ENCODE peak calls at places on chromosomes 3 and 15, in ten cellular contexts. F, D, I, U, X, L, T, R, C and B are unnamed samples.

GRCh38 chr15:41961014-41961518 is 11.3 kb downstream of the EHD4 start:
- DNase-seq in F (no peak), D (no peak), I (no peak), U (no peak), X (no peak), L (no peak), T (no peak), R (no peak), C (peak), B (no peak)

GRCh38 chr3:141240290-141241247 is 8.9 kb downstream of the PXYLP1 start:
- DNase-seq in F (peak), D (no peak), I (no peak), U (no peak), X (no peak), L (no peak), T (peak), R (no peak), C (no peak), B (no peak)

GRCh38 chr3:14391033-14391432 is 11.4 kb upstream of the SLC6A6 start:
- DNase-seq in F (peak), D (no peak), I (peak), U (no peak), X (no peak), L (peak), T (peak), R (no peak), C (no peak), B (no peak)

GRCh38 chr3:183560607-183561006 is 5.1 kb upstream of the KLHL6 start:
- DNase-seq in F (no peak), D (no peak), I (no peak), U (no peak), X (no peak), L (no peak), T (no peak), R (no peak), C (peak), B (no peak)

GRCh38 chr3:31839144-31839917 is 141.7 kb downstream of the OSBPL10 start:
- DNase-seq in F (no peak), D (no peak), I (no peak), U (no peak), X (no peak), L (no peak), T (no peak), R (no peak), C (no peak), B (no peak)

GRCh38 chr3:15753056-15753710 is 44.6 kb downstream of the ANKRD28 start:
- DNase-seq in F (no peak), D (no peak), I (no peak), U (no peak), X (no peak), L (no peak), T (no peak), R (no peak), C (no peak), B (no peak)

GRCh38 chr15:91465696-91466095 is 365.6 kb downstream of the SV2B start:
- DNase-seq in F (no peak), D (no peak), I (no peak), U (no peak), X (no peak), L (peak), T (no peak), R (no peak), C (no peak), B (no peak)

GRCh38 chr3:165339753-165340152 is 143.6 kb upstream of the SLITRK3 start:
- DNase-seq in F (peak), D (no peak), I (no peak), U (no peak), X (peak), L (peak), T (no peak), R (no peak), C (peak), B (no peak)

GRCh38 chr15:58934521-58934920 is 1.0 kb upstream of the SLTM start:
- DNase-seq in F (peak), D (no peak), I (no peak), U (no peak), X (no peak), L (no peak), T (no peak), R (no peak), C (peak), B (no peak)

GRCh38 chr3:15108082-15108545 is 9.2 kb upstream of the RBSN start:
- DNase-seq in F (peak), D (peak), I (no peak), U (peak), X (peak), L (peak), T (peak), R (peak), C (peak), B (peak)

GRCh38 chr15:50257924-50258323 is 7.6 kb downstream of the HDC start:
- DNase-seq in F (peak), D (no peak), I (peak), U (no peak), X (no peak), L (no peak), T (no peak), R (no peak), C (no peak), B (no peak)